ENCODE peak calls at places on chromosomes 13 and 19, in ten cellular contexts. I is T-helper 2 cell; S is posterior cingulate gyrus; R is GM20000; X is thyroid gland; N is heart right ventricle; L is HFFc6; T is stimulated activated CD4-positive, alpha-beta T cell treated with anti-CD3 and anti-CD28 coated beads, Interleukin-1b, Interleukin-23, amount 100 ng/mL, for 24 hours; J is psoas muscle; V is NCI-H2107. B is an unnamed sample.

GRCh38 chr13:93260591-93260990 is 34.0 kb downstream of the GPC6 start:
- DNase-seq in I (no peak), S (no peak), R (no peak), X (no peak), N (no peak), L (peak), T (no peak), J (no peak), V (no peak), B (no peak)

GRCh38 chr13:25493930-25494707 is 122.3 kb downstream of the ATP8A2 start:
- DNase-seq in I (no peak), S (no peak), R (no peak), X (no peak), N (no peak), L (no peak), T (no peak), J (no peak), V (no peak), B (no peak)

GRCh38 chr19:38634757-38635482 is 12.5 kb upstream of the ACTN4 start:
- DNase-seq in I (peak), S (peak), R (peak), X (peak), N (peak), L (peak), T (no peak), J (peak), V (peak), B (no peak)

GRCh38 chr13:40271931-40272775 is 394.3 kb downstream of the FOXO1 start:
- DNase-seq in I (peak), S (peak), R (no peak), X (peak), N (peak), L (peak), T (no peak), J (peak), V (peak), B (no peak)

GRCh38 chr13:88643233-88643632 is 972.1 kb downstream of the SLITRK5 start:
- DNase-seq in I (no peak), S (no peak), R (no peak), X (no peak), N (no peak), L (no peak), T (no peak), J (no peak), V (no peak), B (no peak)

GRCh38 chr19:2546128-2547032 is 70.5 kb downstream of the GADD45B start:
- DNase-seq in I (no peak), S (peak), R (no peak), X (peak), N (peak), L (no peak), T (no peak), J (peak), V (no peak), B (no peak)

GRCh38 chr13:23643828-23644419 is 73.7 kb downstream of the TNFRSF19 start:
- DNase-seq in I (no peak), S (no peak), R (no peak), X (no peak), N (no peak), L (no peak), T (no peak), J (no peak), V (no peak), B (no peak)

GRCh38 chr19:39497850-39498261 is 891 bp upstream of the DLL3 start:
- DNase-seq in I (no peak), S (no peak), R (peak), X (peak), N (no peak), L (no peak), T (no peak), J (no peak), V (peak), B (peak)

GRCh38 chr13:31835932-31836331 is 96.6 kb downstream of the RXFP2 start:
- DNase-seq in I (no peak), S (no peak), R (no peak), X (no peak), N (no peak), L (peak), T (no peak), J (no peak), V (no peak), B (no peak)

GRCh38 chr13:76943646-76944045 is 4.7 kb upstream of the ACOD1 start:
- DNase-seq in I (no peak), S (no peak), R (no peak), X (no peak), N (no peak), L (no peak), T (no peak), J (no peak), V (no peak), B (no peak)

GRCh38 chr13:75481176-75482069 is 546 bp downstream of the TBC1D4 start:
- DNase-seq in I (no peak), S (peak), R (peak), X (peak), N (peak), L (no peak), T (no peak), J (peak), V (no peak), B (no peak)

GRCh38 chr19:5826531-5827341 is 12.8 kb downstream of the FUT6 start:
- DNase-seq in I (no peak), S (no peak), R (peak), X (peak), N (peak), L (no peak), T (no peak), J (no peak), V (peak), B (peak)

GRCh38 chr19:16074488-16075365 is 1.6 kb upstream of the TPM4 start:
- DNase-seq in I (no peak), S (no peak), R (no peak), X (no peak), N (no peak), L (no peak), T (no peak), J (no peak), V (no peak), B (no peak)

GRCh38 chr19:48760514-48761221 is 5.3 kb downstream of the FGF21 start:
- DNase-seq in I (no peak), S (no peak), R (no peak), X (no peak), N (peak), L (no peak), T (no peak), J (no peak), V (no peak), B (no peak)

GRCh38 chr19:5142725-5143097 is 173.8 kb downstream of the KDM4B start:
- DNase-seq in I (no peak), S (no peak), R (no peak), X (no peak), N (no peak), L (no peak), T (no peak), J (peak), V (no peak), B (no peak)

GRCh38 chr13:26529441-26529840 is 28.0 kb upstream of the WASF3 start:
- DNase-seq in I (no peak), S (no peak), R (peak), X (peak), N (peak), L (peak), T (no peak), J (no peak), V (no peak), B (no peak)

GRCh38 chr13:104773775-104774174 is 1707.6 kb upstream of the SLC10A2 start:
- DNase-seq in I (no peak), S (no peak), R (peak), X (no peak), N (no peak), L (peak), T (no peak), J (no peak), V (no peak), B (no peak)

GRCh38 chr19:47109541-47110375 is 3.8 kb downstream of the ZC3H4 start:
- DNase-seq in I (peak), S (no peak), R (no peak), X (no peak), N (no peak), L (peak), T (no peak), J (no peak), V (no peak), B (no peak)

GRCh38 chr13:108962652-108963051 is 333.2 kb downstream of the MYO16 start:
- DNase-seq in I (no peak), S (no peak), R (no peak), X (no peak), N (no peak), L (no peak), T (no peak), J (no peak), V (no peak), B (no peak)

GRCh38 chr13:73054712-73055111 is 4.1 kb upstream of the KLF5 start:
- DNase-seq in I (no peak), S (no peak), R (no peak), X (no peak), N (no peak), L (no peak), T (no peak), J (no peak), V (no peak), B (no peak)

GRCh38 chr19:53906211-53907192 is 2.6 kb upstream of the CACNG7 start:
- DNase-seq in I (peak), S (peak), R (peak), X (no peak), N (peak), L (no peak), T (peak), J (peak), V (no peak), B (no peak)

GRCh38 chr19:35310811-35311465 is 18.0 kb upstream of the CD22 start:
- DNase-seq in I (no peak), S (no peak), R (no peak), X (no peak), N (no peak), L (no peak), T (no peak), J (no peak), V (no peak), B (no peak)

GRCh38 chr19:43526884-43527859 is at the start of gene ETHE1:
- DNase-seq in I (peak), S (peak), R (peak), X (peak), N (peak), L (peak), T (no peak), J (peak), V (no peak), B (no peak)

GRCh38 chr19:20238025-20238623 is 71.1 kb downstream of the ZNF486 start:
- DNase-seq in I (peak), S (peak), R (peak), X (peak), N (peak), L (peak), T (peak), J (peak), V (no peak), B (no peak)

GRCh38 chr13:46097015-46097414 is 7.8 kb downstream of the CPB2 start:
- DNase-seq in I (no peak), S (peak), R (no peak), X (no peak), N (no peak), L (no peak), T (no peak), J (no peak), V (no peak), B (no peak)

GRCh38 chr19:11286312-11286974 is 9.5 kb upstream of the TSPAN16 start:
- DNase-seq in I (no peak), S (no peak), R (no peak), X (no peak), N (peak), L (peak), T (no peak), J (no peak), V (no peak), B (no peak)

GRCh38 chr19:39166571-39167391 is 30.0 kb upstream of the NCCRP1 start:
- DNase-seq in I (no peak), S (no peak), R (no peak), X (peak), N (peak), L (no peak), T (no peak), J (no peak), V (no peak), B (no peak)

GRCh38 chr13:76383671-76384461 is 502.3 kb downstream of the KCTD12 start:
- DNase-seq in I (no peak), S (no peak), R (no peak), X (no peak), N (peak), L (peak), T (no peak), J (no peak), V (no peak), B (no peak)